ENCODE peak calls at places on chromosomes 3 and 15, in four cellular contexts. O, E, Y and N are unnamed samples. For H3K4me1, the result is how much of the 10 kb centered on the place peaks cover.

GRCh38 chr15:83846847-83847246 is 192.9 kb downstream of the ADAMTSL3 start:
- DNase-seq in Y (no peak), E (no peak), O (no peak), N (no peak)

GRCh38 chr3:8629151-8630021 is 15.2 kb downstream of the SSUH2 start:
- DNase-seq in O (peak), Y (no peak), E (peak), N (peak)

GRCh38 chr15:40567111-40567510 is 2.0 kb upstream of the RPUSD2 start:
- DNase-seq in O (no peak), E (no peak), Y (peak), N (no peak)

GRCh38 chr15:78739996-78740903 is 71.0 kb downstream of the ADAMTS7 start:
- DNase-seq in E (peak), O (peak), Y (peak), N (no peak)

GRCh38 chr3:105119801-105120340 is 246.8 kb upstream of the ALCAM start:
- DNase-seq in E (no peak), Y (no peak), O (no peak), N (no peak)

GRCh38 chr3:72163809-72164634 is 379.1 kb upstream of the PROK2 start:
- DNase-seq in O (peak), E (no peak), Y (no peak), N (no peak)

GRCh38 chr3:50609071-50609742 is 2.4 kb downstream of the CISH start:
- DNase-seq in E (peak), Y (no peak), O (no peak), N (no peak)

GRCh38 chr15:88543065-88543776 is 3.3 kb downstream of the DET1 start:
- DNase-seq in E (no peak), Y (no peak), O (no peak), N (no peak)

GRCh38 chr15:65069179-65069578 is 1.4 kb upstream of the RASL12 start:
- DNase-seq in Y (no peak), O (peak), E (no peak), N (no peak)

DNA sequence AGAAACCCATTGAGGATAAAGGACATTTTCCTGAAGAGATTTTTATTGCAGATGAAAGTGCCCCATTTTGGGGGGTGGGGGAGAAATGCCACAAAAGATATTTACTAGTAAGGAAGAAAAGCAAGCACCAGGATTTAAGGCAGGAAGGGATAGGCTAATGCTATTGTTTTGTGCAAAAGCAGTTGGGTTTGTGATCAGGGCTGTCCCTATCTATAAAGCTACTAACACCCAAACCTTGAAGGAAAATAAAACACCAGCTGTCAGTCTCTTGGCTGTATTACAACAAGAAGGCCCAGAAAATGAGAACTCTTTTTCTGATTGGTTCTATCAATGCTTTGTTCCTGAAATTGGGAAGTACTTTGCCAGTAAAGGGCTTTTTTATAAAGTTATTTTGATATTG is 56.0 kb downstream of the CD200 start:
- DNase-seq in O (no peak), E (no peak), Y (no peak), N (no peak)
- H3K4me1 ChIP-seq in O (under half), E (under half), Y (under half), N (under half)

GRCh38 chr3:138944842-138945645 is 1.9 kb downstream of the FOXL2 start:
- DNase-seq in O (no peak), Y (peak), E (no peak), N (no peak)

GRCh38 chr3:138945646-138946553 is 1.0 kb downstream of the FOXL2 start:
- DNase-seq in Y (peak), O (no peak), E (peak), N (no peak)

GRCh38 chr3:138948371-138949001 is 1.5 kb downstream of the FOXL2NB start:
- DNase-seq in O (no peak), Y (no peak), E (no peak), N (no peak)

GRCh38 chr3:138947303-138948121 is 495 bp downstream of the FOXL2NB start:
- DNase-seq in E (no peak), Y (peak), O (no peak), N (no peak)

GRCh38 chr3:138946554-138947302 is at the start of the genes FOXL2 and FOXL2NB:
- DNase-seq in E (peak), Y (peak), O (no peak), N (no peak)
- H3K4me3 ChIP-seq in E (peak), Y (peak), O (peak), N (peak)

DNA sequence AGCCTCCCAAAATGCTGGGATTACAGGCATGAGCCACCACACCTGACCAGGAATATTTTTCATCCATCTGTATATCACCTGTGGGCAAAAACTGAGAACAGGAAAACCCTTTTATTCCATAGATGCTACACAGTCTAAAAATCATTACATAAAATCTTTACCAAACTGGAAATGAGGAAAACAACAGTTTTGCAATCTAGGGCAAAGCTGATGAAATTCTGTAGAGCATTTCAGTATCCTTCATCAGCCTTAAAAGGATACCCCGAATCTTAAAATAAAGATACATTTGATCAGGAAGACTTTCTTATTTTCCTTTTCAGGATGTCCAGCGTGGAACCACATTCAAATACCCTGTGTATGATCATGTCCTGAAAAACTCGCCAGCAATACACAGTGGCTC is 7.1 kb downstream of the SIAH2 start:
- DNase-seq in Y (no peak), E (no peak), O (no peak), N (no peak)
- H3K27ac ChIP-seq in Y (no peak), E (peak), O (no peak), N (peak)

GRCh38 chr15:73987646-73988045 is 4.4 kb downstream of the STOML1 start:
- DNase-seq in O (no peak), E (no peak), Y (no peak), N (no peak)
- H3K4me1 ChIP-seq in O (under half), E (half or more), Y (under half), N (half or more)

GRCh38 chr15:72013703-72014102 is 104.2 kb downstream of the MYO9A start:
- DNase-seq in Y (no peak), E (no peak), O (no peak), N (no peak)
- H3K4me3 ChIP-seq in Y (no peak), E (no peak), O (no peak), N (no peak)